ENCODE peak calls at places on chromosomes 3 and 15, in seven cellular contexts. A is fibroblast of mammary gland, N is ascending aorta, T is upper lobe of right lung, I is cardiac fibroblast, B is AG10803, D is K562. U is an unnamed sample.

GRCh38 chr3:40178012-40178594 is 131.4 kb upstream of the EIF1B start:
- DNase-seq in N (no peak), B (no peak), I (no peak), T (no peak), A (no peak), D (no peak), U (no peak)

GRCh38 chr3:99549220-99549619 is 89.2 kb upstream of the COL8A1 start:
- DNase-seq in B (no peak), D (no peak), A (no peak), T (no peak), I (no peak), N (no peak), U (no peak)

GRCh38 chr15:74245342-74245931 is 9.3 kb downstream of the CCDC33 start:
- DNase-seq in N (no peak), B (no peak), D (no peak), A (no peak), I (no peak), T (no peak), U (no peak)

GRCh38 chr3:56157693-56158092 is 310.6 kb downstream of the ERC2 start:
- DNase-seq in N (peak), A (peak), B (peak), I (peak), T (no peak), D (no peak), U (peak)

GRCh38 chr3:127831723-127832172 is 9.4 kb upstream of the MGLL start:
- DNase-seq in D (peak), B (peak), T (peak), I (peak), N (no peak), A (peak), U (no peak)

GRCh38 chr3:105030211-105030610 is 336.5 kb upstream of the ALCAM start:
- DNase-seq in N (no peak), I (no peak), D (no peak), A (no peak), B (no peak), T (no peak), U (no peak)

GRCh38 chr3:48507256-48508061 is 3.5 kb upstream of the SHISA5 start:
- DNase-seq in B (peak), I (peak), A (peak), N (peak), T (peak), D (peak), U (peak)

GRCh38 chr3:54830658-54831057 is 97.2 kb downstream of the LRTM1 start:
- DNase-seq in D (peak), I (peak), B (no peak), A (peak), N (no peak), T (no peak), U (no peak)

GRCh38 chr15:100484419-100484818 is 44.3 kb downstream of the CERS3 start:
- DNase-seq in A (no peak), I (no peak), D (no peak), B (no peak), N (no peak), T (no peak), U (no peak)

GRCh38 chr15:75947117-75947516 is 43.4 kb downstream of the FBXO22 start:
- DNase-seq in I (peak), A (peak), T (no peak), N (no peak), D (no peak), B (peak), U (no peak)

GRCh38 chr3:27165348-27165747 is 203.8 kb downstream of the NEK10 start:
- DNase-seq in B (peak), N (no peak), I (peak), T (no peak), D (no peak), A (peak), U (no peak)

GRCh38 chr15:78387678-78388077 is 47.5 kb downstream of the CRABP1 start:
- DNase-seq in B (no peak), A (no peak), T (no peak), I (no peak), N (no peak), D (no peak), U (no peak)

GRCh38 chr3:126293370-126294082 is 63.7 kb downstream of the KLF15 start:
- DNase-seq in A (peak), I (peak), N (no peak), B (peak), T (peak), D (no peak), U (no peak)

GRCh38 chr3:152360966-152361365 is 92.2 kb downstream of the MBNL1 start:
- DNase-seq in T (no peak), I (no peak), A (no peak), B (no peak), N (no peak), D (no peak), U (no peak)

GRCh38 chr3:52259035-52259434 is 13.5 kb downstream of the PPM1M start:
- DNase-seq in A (no peak), N (no peak), I (peak), B (no peak), T (no peak), D (no peak), U (no peak)

GRCh38 chr3:113606539-113607218 is 74.3 kb downstream of the SIDT1 start:
- DNase-seq in N (no peak), A (no peak), D (no peak), I (no peak), T (no peak), B (no peak), U (no peak)

GRCh38 chr3:73568371-73568862 is 56.3 kb downstream of the PDZRN3 start:
- DNase-seq in N (no peak), B (no peak), D (no peak), I (no peak), A (no peak), T (no peak), U (no peak)

GRCh38 chr3:182479766-182480336 is 313.5 kb upstream of the ATP11B start:
- DNase-seq in I (no peak), D (no peak), T (no peak), A (no peak), N (no peak), B (no peak), U (no peak)

GRCh38 chr3:41103200-41103599 is 96.1 kb upstream of the CTNNB1 start:
- DNase-seq in I (no peak), D (no peak), T (no peak), B (no peak), A (no peak), N (no peak), U (no peak)

GRCh38 chr3:85162905-85163304 is 204.1 kb downstream of the CADM2 start:
- DNase-seq in I (no peak), A (no peak), T (no peak), D (no peak), N (no peak), B (no peak), U (no peak)

DNA sequence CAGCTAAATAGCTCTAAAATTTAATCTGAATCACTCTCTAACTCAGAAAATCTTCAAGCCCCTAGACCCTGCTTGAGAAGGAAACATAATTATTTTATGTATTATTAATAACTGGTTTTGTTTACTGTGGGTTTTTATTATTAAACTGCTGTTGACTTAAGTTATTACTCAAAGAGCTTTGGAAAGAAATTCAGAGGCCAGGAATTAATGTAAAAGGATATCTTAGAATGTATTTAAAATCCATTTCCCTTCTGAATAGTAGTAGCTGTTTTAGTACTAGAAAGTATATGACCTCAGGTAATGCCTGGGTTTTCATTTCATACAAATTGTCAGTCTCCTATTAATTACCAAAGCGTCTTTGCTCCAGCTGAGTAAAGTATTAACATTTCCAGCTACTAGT is 223.1 kb downstream of the ITPR1 start:
- DNase-seq in D (no peak), B (no peak), A (no peak), I (no peak), N (no peak), T (no peak), U (no peak)
- H3K4me3 ChIP-seq in D (no peak), B (no peak), A (no peak), I (no peak), N (no peak), T (no peak), U (no peak)

GRCh38 chr3:8595935-8596262 is 48.7 kb downstream of the SSUH2 start:
- DNase-seq in T (no peak), N (no peak), B (no peak), I (no peak), D (no peak), A (no peak), U (no peak)
- H3K4me3 ChIP-seq in T (no peak), N (no peak), B (no peak), I (no peak), D (no peak), A (no peak), U (no peak)

GRCh38 chr3:150733936-150734794 is 28.8 kb downstream of the SIAH2 start:
- DNase-seq in D (no peak), T (no peak), I (peak), B (no peak), A (peak), N (no peak), U (no peak)

GRCh38 chr3:150725548-150725947 is 21.8 kb upstream of the ERICH6 start:
- DNase-seq in D (peak), I (no peak), B (no peak), N (no peak), A (no peak), T (no peak), U (no peak)

GRCh38 chr3:150727653-150728502 is 24.2 kb upstream of the ERICH6 start:
- DNase-seq in A (no peak), T (no peak), N (no peak), B (no peak), D (peak), I (no peak), U (no peak)

GRCh38 chr3:150733373-150733935 is 29.5 kb downstream of the SIAH2 start:
- DNase-seq in A (no peak), T (no peak), B (no peak), I (no peak), N (no peak), D (peak), U (no peak)

DNA sequence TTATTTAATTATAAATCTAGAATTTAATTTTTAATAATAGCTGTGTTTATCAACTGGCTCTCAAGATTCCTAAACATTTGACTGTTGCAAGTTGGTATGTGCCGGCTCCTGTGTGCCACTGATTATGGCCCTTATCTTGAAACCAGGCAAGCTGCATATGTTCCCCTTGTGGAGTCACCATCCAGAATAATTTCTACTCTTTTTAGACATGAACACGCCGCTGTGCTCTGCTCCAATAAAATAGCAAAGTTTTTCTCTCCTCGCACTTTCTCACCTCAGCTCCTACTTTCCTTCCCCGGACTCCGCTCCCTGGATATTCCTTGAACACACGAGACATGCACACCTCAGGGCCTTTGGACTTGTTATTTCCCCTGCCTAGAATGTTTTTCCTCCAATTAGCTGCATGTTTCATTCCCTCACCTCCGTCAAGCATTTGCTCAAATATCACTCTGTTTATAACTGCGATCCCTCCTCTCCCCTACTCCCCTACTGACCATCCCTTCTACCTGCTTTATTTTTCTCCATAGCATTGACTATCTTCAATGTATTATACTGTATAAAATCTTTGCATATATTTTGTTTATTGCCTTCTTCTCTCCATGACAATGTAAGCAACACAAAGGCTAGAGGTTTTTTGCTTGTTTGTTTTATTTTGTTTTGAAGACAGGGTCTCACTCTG is 26.1 kb upstream of the ERICH6 start:
- DNase-seq in I (no peak), B (no peak), N (no peak), D (peak), A (no peak), T (no peak), U (no peak)
- H3K4me3 ChIP-seq in I (no peak), B (no peak), N (no peak), D (no peak), A (no peak), T (no peak), U (no peak)

GRCh38 chr3:64450396-64450956 is 225.2 kb upstream of the PRICKLE2 start:
- DNase-seq in T (no peak), N (no peak), I (no peak), A (no peak), B (no peak), D (no peak), U (no peak)
- H3K4me3 ChIP-seq in T (no peak), N (no peak), I (no peak), A (no peak), B (no peak), D (no peak), U (no peak)

DNA sequence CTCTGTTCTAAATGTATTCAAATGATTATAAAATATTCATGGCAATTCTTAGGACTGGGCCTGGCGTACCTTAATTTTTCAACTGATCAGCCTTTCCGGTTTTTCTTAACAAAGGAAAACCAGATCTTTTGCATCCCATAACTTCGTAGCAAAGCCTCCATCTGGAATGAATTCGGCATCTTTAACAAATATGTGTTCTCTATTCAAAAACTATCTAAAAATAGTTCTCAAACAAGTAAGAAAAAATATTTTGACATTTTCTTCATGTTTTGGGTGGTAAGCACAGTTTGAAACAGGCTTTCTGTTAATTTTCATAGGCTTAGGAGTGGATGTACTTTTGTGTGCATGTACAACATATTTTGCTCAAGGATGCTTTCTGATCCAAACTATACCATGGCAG is 55.0 kb downstream of the RBMS3 start:
- DNase-seq in I (peak), A (no peak), B (peak), T (no peak), D (no peak), N (no peak), U (no peak)
- H3K4me3 ChIP-seq in I (peak), A (peak), B (peak), T (peak), D (no peak), N (peak), U (peak)

DNA sequence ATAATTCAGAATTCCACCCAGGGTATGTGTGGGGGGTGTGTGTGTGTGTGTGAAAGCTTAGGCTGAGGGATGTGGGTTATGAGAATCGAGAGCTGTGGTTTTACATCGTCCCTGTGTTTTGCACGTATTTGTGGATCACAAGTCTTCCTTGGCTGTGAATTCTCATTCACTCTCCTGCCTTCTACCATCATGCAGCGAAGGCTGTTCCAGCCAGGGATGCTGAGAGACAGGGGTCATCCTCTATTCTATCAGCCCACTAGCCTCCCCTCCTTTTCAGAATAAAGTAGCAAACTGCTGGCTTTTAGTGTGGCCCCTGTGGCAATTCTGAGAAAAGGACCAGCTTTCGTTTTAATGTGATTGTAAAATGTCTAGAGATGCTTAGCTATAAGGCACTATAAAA is 460.6 kb upstream of the NR2F2 start:
- DNase-seq in A (no peak), D (no peak), T (no peak), B (no peak), I (no peak), N (no peak), U (no peak)
- H3K4me3 ChIP-seq in A (no peak), D (no peak), T (no peak), B (no peak), I (no peak), N (no peak), U (peak)

GRCh38 chr3:19917167-19917566 is 16.9 kb downstream of the EFHB start:
- DNase-seq in T (no peak), N (no peak), I (no peak), A (no peak), B (no peak), D (no peak), U (no peak)
- H3K4me3 ChIP-seq in T (no peak), N (no peak), I (no peak), A (no peak), B (no peak), D (no peak), U (no peak)

DNA sequence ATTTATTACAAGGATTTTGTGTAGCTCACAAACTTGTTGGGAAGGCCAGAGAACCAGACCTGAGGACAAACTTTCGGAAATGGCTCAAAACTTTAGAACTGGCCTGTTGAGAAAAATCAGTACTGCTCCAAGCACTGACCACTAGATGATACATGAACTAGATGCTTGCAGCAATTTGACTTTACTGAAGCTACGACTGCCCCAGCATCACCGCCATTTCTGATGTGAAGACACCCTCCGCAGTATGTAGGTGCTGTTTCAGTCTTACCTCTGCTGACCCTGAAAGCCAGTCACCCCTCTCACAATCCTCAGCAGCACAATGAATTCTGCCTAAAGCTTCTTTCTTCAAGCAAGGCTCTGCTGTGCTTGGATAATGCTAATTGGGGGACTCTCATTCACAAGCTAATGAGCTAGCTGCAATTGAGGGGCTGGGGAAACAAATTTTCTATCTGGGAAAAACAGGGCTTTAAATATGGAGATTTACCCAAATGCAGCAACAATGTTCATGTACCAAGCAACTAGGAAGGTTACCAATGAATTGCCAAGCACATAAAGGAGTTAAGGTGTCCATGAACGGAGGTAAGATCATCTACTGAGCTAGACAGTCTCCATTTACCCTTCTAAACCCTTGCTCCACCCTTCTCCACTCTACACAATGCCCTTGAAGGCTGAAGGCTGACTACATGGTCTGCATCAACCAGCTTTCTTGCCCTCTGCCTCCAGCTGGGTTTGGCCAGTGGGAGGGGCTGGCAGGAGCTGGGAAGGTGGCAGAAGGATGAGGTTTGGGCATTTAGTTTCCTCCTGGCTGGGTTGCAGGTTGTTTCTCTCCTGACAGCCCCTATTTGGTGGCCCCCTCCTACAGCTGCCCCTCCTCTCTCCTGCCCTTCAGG is 53.2 kb upstream of the FSTL1 start:
- DNase-seq in B (no peak), N (no peak), I (no peak), D (no peak), T (no peak), A (no peak), U (no peak)
- H3K4me3 ChIP-seq in B (no peak), N (no peak), I (no peak), D (no peak), T (no peak), A (no peak), U (no peak)

DNA sequence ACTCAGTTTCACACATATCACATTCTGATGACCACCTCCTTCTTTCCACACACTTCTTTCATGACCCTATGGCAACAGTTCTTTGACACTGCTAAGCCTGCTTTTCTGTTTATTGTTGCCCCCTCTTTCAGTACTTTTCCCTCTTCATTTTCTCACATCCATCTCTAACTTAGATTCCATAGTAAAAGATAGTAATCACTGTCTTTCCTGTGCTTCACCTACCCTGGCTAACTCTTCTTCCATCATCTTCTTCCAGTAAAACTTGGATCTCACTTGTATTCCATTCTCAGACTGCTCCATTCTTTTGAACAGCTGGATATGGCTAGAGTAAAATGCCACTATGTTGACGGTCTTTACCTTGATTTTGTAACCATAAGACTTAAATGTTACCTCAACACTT is 632.6 kb upstream of the TGFBR2 start:
- DNase-seq in N (no peak), I (no peak), D (no peak), A (no peak), T (no peak), B (no peak), U (no peak)
- H3K4me3 ChIP-seq in N (no peak), I (no peak), D (no peak), A (no peak), T (no peak), B (no peak), U (no peak)

U was measured in tibial nerve.